ENCODE peak calls at places on chromosomes 11 and 22, in five cellular contexts. V is body of pancreas, C is fibroblast of pulmonary artery, P is Peyer's patch, E is glutamatergic neuron. Q is an unnamed sample.

GRCh38 chr22:27995801-27996528 is 76.9 kb upstream of the PITPNB start:
- DNase-seq in C (no peak), E (peak; percentile 16), P (peak; percentile 37), V (peak; percentile 9), Q (no peak)

GRCh38 chr11:34840736-34841386 is 75.3 kb downstream of the APIP start:
- DNase-seq in E (no peak), C (peak; percentile 28), P (no peak), V (peak; percentile 47), Q (no peak)

GRCh38 chr11:72338741-72339140 is 94.8 kb upstream of the PHOX2A start:
- DNase-seq in P (no peak), C (no peak), E (no peak), V (no peak), Q (no peak)

GRCh38 chr11:122778148-122778547 is 60.2 kb upstream of the CRTAM start:
- DNase-seq in P (no peak), E (no peak), V (no peak), C (peak; percentile 41), Q (no peak)

GRCh38 chr11:65436412-65437032 is 13.9 kb downstream of the NEAT1 start:
- DNase-seq in V (no peak), E (no peak), C (peak; percentile 53), P (no peak), Q (peak; percentile 73)

GRCh38 chr11:128052912-128053641 is 534.3 kb downstream of the ETS1 start:
- DNase-seq in C (peak; percentile 59), P (no peak), E (no peak), V (no peak), Q (no peak)

GRCh38 chr11:83056204-83056603 is 15.5 kb downstream of the RAB30 start:
- DNase-seq in P (no peak), E (no peak), V (no peak), C (no peak), Q (no peak)

GRCh38 chr11:74276581-74276980 is 34.9 kb downstream of the P4HA3 start:
- DNase-seq in V (no peak), P (no peak), C (peak; percentile 49), E (no peak), Q (no peak)

GRCh38 chr22:25352294-25352680 is 132.8 kb downstream of the CRYBB2 start:
- DNase-seq in V (no peak), P (no peak), C (no peak), E (no peak), Q (no peak)

GRCh38 chr22:31144223-31144622 is 3.9 kb upstream of the PLA2G3 start:
- DNase-seq in V (no peak), C (peak; percentile 45), P (no peak), E (no peak), Q (no peak)

GRCh38 chr22:28435271-28435825 is 244.3 kb downstream of the TTC28 start:
- DNase-seq in P (no peak), V (peak; percentile 84), E (no peak), C (no peak), Q (no peak)

GRCh38 chr11:5624489-5625278 is at the start of gene TRIM34:
- DNase-seq in C (peak; percentile 69), V (peak; percentile 59), P (peak; percentile 67), E (no peak), Q (no peak)

GRCh38 chr22:35683560-35683959 is 34.1 kb upstream of the APOL5 start:
- DNase-seq in C (no peak), V (no peak), E (no peak), P (no peak), Q (no peak)
- TF ChIP-seq CTCF in C (no peak), V (no peak), E (no peak), P (no peak), Q (no peak)

GRCh38 chr22:45090364-45090960 is 73.3 kb upstream of the NUP50 start:
- DNase-seq in C (no peak), E (no peak), P (no peak), V (peak; percentile 20), Q (no peak)
- TF ChIP-seq CTCF in C (no peak), E (no peak), P (no peak), V (peak; percentile 6), Q (no peak)

DNA sequence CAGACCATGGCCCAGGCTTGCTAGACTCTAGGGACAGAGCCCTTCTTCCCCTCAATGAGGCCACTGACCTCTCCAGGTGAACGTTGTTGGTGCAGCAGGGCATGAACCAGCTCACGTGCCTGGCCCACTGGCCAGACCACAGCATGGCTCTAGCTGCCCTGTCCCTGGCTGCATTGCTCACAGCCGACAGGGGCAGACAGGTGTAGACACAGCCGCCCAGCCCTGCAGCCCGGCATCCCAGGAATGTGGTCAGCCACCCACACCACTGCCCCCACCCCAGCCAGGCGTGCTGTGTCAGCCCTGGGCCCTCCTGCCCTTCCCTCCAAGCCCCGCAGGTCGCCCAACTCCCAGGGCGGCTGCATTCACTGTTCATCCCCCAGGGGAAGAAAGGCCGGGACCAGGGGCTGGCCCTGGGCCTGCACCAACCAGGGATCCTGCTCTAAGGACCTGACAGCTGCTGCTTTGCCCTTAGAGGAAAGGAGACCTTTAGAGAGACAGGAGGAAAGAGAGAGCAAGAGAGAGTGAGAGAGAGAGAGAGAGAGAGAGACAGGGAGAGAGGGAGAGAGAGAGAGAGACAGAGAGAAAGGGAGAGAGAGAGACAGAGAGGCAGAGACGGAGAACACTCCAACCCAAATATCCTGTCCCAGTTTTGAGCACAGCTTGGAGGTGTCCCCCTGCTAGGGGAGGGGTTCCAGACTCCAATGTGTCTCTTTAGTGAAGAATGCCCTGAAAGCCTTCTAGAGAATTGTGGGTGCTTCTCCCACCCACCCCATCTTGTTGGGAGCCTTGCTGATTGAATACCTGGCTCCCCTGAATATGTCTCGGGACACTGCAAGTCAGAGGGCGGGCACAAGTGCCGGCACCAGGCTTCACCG is 44.2 kb upstream of the LINC01488 start:
- DNase-seq in C (no peak), E (no peak), P (no peak), V (peak; percentile 68), Q (no peak)
- TF ChIP-seq CTCF in C (no peak), E (no peak), P (no peak), V (peak; percentile 27), Q (no peak)

DNA sequence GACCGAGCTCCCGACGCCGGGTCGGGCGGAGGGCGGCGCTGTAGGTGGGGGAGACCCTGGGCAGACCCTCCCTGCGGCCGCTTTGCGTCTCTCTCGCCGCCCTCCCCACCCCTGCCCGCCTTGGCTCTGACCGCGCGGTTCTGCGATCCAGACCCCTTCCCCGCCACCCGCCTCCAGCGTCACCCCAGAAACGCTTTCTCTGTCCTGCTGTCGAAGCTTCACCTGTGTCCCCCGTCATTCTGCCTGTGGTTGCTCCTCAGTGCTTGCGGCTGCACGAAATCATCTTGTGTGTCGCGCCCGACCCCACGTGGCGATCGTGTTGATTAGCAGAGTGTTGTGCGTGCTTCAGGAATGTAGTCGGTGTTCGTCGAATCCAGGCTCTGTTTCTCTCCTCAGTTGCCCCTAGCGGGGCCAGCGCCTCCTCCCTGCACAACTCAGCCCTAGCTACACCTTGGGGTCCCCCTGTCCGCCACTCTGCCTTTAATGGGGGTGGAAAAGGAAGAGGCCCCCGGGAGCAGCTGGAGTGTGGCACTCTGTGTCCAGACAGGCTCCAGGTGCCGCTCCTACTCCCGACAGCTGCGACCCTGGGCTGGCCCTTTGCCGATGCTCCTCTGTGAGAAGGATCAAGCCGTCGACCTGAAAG is 851 bp downstream of the PTDSS2 start:
- DNase-seq in C (peak; percentile 63), P (peak; percentile 86), V (peak; percentile 70), E (peak; percentile 77), Q (no peak)
- TF ChIP-seq CTCF in C (no peak), P (peak; percentile 72), V (no peak), E (no peak), Q (peak; percentile 38)

GRCh38 chr22:22030493-22031182 is 48.1 kb upstream of the TOP3B start:
- DNase-seq in C (peak; percentile 8), E (peak; percentile 33), V (no peak), P (no peak), Q (no peak)
- TF ChIP-seq CTCF in C (peak; percentile 30), E (no peak), V (no peak), P (no peak), Q (peak; percentile 28)

GRCh38 chr11:111635706-111636045 is 33.4 kb downstream of the SIK2 start:
- DNase-seq in C (peak; percentile 70), V (peak; percentile 53), E (no peak), P (no peak), Q (no peak)
- TF ChIP-seq CTCF in C (no peak), V (no peak), E (no peak), P (no peak), Q (no peak)

GRCh38 chr11:95067042-95067827 is 516 bp downstream of the SRSF8 start:
- DNase-seq in V (peak; percentile 84), C (peak; percentile 77), E (peak; percentile 87), P (peak; percentile 89), Q (peak; percentile 93)
- TF ChIP-seq CTCF in V (peak; percentile 81), C (peak; percentile 52), E (peak; percentile 51), P (peak; percentile 69), Q (peak; percentile 66)

DNA sequence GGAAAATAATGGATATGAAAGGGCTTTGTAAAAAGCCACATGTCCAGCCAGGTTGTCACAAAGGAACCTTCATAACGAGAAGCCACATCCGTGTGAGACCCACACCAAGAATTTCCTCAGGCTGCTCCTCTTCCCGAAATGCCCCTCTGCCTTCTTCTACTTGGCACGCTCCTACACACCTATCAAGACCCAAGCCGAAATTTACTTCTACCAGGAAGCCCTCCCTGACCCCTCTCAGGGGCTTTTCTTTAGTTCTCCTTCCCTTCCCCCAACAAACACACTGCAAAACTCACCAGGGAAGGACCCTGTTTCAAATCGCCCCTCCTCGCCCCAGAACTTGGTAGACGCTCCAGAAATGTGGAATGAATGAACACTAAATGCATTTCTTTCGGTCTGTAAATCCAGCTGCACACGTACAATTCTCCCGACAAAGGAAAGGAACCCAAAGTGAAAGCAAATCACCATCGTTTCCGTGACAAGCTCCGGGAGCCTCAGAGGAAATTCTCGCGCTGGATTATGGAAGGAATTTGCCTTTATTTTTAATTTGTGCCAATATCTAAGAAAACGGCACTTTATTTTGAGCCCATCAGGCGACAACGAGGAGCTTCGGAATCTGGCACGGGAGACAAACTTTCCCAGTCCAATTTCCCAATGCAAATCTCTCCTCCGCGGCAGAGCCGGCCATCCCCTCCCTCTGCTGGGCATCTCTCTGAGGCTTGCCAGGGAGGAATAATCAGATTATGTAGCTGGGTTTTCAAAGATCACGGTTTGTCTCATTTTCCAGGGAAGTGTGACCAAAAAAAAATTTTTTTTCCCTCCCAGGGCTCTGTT is 13.2 kb upstream of the SHISAL1 start:
- DNase-seq in E (no peak), V (no peak), C (peak; percentile 56), P (no peak), Q (no peak)
- TF ChIP-seq CTCF in E (no peak), V (no peak), C (peak; percentile 49), P (no peak), Q (peak; percentile 55)

GRCh38 chr22:46568102-46568809 is 30.8 kb upstream of the CELSR1 start:
- DNase-seq in V (no peak), P (peak; percentile 45), E (no peak), C (no peak), Q (no peak)
- TF ChIP-seq CTCF in V (no peak), P (no peak), E (no peak), C (no peak), Q (no peak)

Q was measured in osteocyte.